ENCODE peak calls at places on chromosomes 13 and 19, in ten cellular contexts. D, A, V, C, F, M, L, Z, U and K are unnamed samples.

GRCh38 chr13:24742986-24743385 is 21.0 kb upstream of the RNF17 start:
- DNase-seq in M (no peak), D (no peak), V (no peak), Z (no peak), L (no peak), C (no peak), A (no peak), F (no peak), U (no peak), K (no peak)

GRCh38 chr19:15091918-15092753 is 10.1 kb downstream of the OR1I1 start:
- DNase-seq in F (peak), C (no peak), L (no peak), U (peak), D (peak), Z (peak), M (no peak), V (peak), A (no peak), K (no peak)

GRCh38 chr13:113838711-113839201 is 25.1 kb downstream of the GAS6 start:
- DNase-seq in L (no peak), V (no peak), F (no peak), D (no peak), Z (no peak), A (no peak), M (no peak), C (no peak), U (no peak), K (no peak)

GRCh38 chr19:38742296-38742695 is 2.0 kb downstream of the CAPN12 start:
- DNase-seq in M (peak), D (no peak), L (no peak), C (no peak), A (no peak), V (no peak), U (no peak), Z (no peak), F (no peak), K (peak)

GRCh38 chr13:102317593-102317992 is 84.3 kb downstream of the FGF14 start:
- DNase-seq in V (no peak), L (peak), F (peak), C (peak), M (peak), U (peak), A (no peak), Z (no peak), D (no peak), K (no peak)

GRCh38 chr13:112205990-112206389 is 139.0 kb downstream of the SOX1 start:
- DNase-seq in F (no peak), A (no peak), D (no peak), U (no peak), L (no peak), M (no peak), Z (no peak), V (no peak), C (no peak), K (no peak)

GRCh38 chr13:19060311-19061002 is 121.2 kb downstream of the TUBA3C start:
- DNase-seq in A (no peak), F (no peak), U (no peak), D (no peak), C (no peak), L (no peak), V (no peak), M (no peak), Z (no peak), K (no peak)

GRCh38 chr19:17777840-17778620 is 16.9 kb upstream of the B3GNT3 start:
- DNase-seq in F (peak), V (peak), U (peak), C (peak), M (peak), D (peak), A (no peak), Z (no peak), L (peak), K (no peak)

GRCh38 chr19:18896421-18896841 is 473 bp upstream of the CERS1 start:
- DNase-seq in D (no peak), A (no peak), C (no peak), F (no peak), V (no peak), M (no peak), Z (no peak), U (no peak), L (no peak), K (no peak)